ENCODE peak calls at places on chromosomes 11 and 22, in six cellular contexts. I is cardiac fibroblast, L is kidney, M is tibial nerve, S is NCI-H446, D is GM19239. H is an unnamed sample.

GRCh38 chr11:129605815-129606214 is 209.8 kb upstream of the TMEM45B start:
- DNase-seq in I (no peak), S (no peak), L (no peak), M (no peak), D (no peak), H (no peak)

GRCh38 chr22:36737776-36738175 is 34.2 kb upstream of the CACNG2 start:
- DNase-seq in M (no peak), D (no peak), I (no peak), S (no peak), L (no peak), H (peak)

GRCh38 chr11:108593214-108593909 is at the start of gene EXPH5:
- DNase-seq in M (peak), D (peak), L (peak), I (peak), S (peak), H (peak)

GRCh38 chr11:118434123-118434552 is 2.2 kb upstream of the KMT2A start:
- DNase-seq in D (no peak), S (no peak), I (peak), L (no peak), M (no peak), H (no peak)

GRCh38 chr11:74822187-74822586 is 73.5 kb downstream of the RNF169 start:
- DNase-seq in I (peak), S (peak), L (no peak), M (no peak), D (no peak), H (no peak)

GRCh38 chr11:110345756-110346155 is 49.3 kb upstream of the RDX start:
- DNase-seq in L (no peak), D (no peak), I (no peak), M (no peak), S (no peak), H (no peak)

GRCh38 chr11:77026236-77026635 is 8.0 kb upstream of the B3GNT6 start:
- DNase-seq in L (no peak), S (no peak), M (no peak), I (no peak), D (no peak), H (no peak)

GRCh38 chr11:103947566-103947919 is 88.9 kb upstream of the DDI1 start:
- DNase-seq in I (peak), M (no peak), D (no peak), S (no peak), L (no peak), H (no peak)

GRCh38 chr11:4105916-4106315 is 11.3 kb downstream of the RRM1 start:
- DNase-seq in I (no peak), D (no peak), S (no peak), L (no peak), M (no peak), H (no peak)

GRCh38 chr11:16897460-16898061 is 116.7 kb downstream of the PLEKHA7 start:
- DNase-seq in I (no peak), S (no peak), L (no peak), M (no peak), D (no peak), H (no peak)

GRCh38 chr11:70490208-70490607 is 91.9 kb downstream of the CTTN start:
- DNase-seq in I (no peak), S (no peak), L (peak), M (no peak), D (no peak), H (no peak)

GRCh38 chr11:638616-639323 is 1.7 kb downstream of the DRD4 start:
- DNase-seq in M (no peak), L (no peak), I (no peak), S (no peak), D (no peak), H (no peak)

GRCh38 chr11:43947003-43947500 is 4.6 kb downstream of the C11orf96 start:
- DNase-seq in I (peak), M (no peak), D (no peak), S (no peak), L (peak), H (no peak)

GRCh38 chr11:116379185-116379828 is 393.5 kb downstream of the BUD13 start:
- DNase-seq in I (peak), S (no peak), D (peak), M (no peak), L (no peak), H (peak)

GRCh38 chr11:72238040-72238450 is 5.9 kb downstream of the PHOX2A start:
- DNase-seq in D (peak), L (no peak), M (no peak), I (peak), S (no peak), H (peak)

GRCh38 chr11:10450451-10451398 is 4.3 kb upstream of the AMPD3 start:
- DNase-seq in L (peak), S (no peak), D (peak), I (no peak), M (no peak), H (peak)

GRCh38 chr22:27242111-27242436 is 559.5 kb downstream of the MN1 start:
- DNase-seq in D (no peak), L (no peak), I (peak), M (no peak), S (peak), H (no peak)

GRCh38 chr11:70522613-70523311 is 124.4 kb downstream of the CTTN start:
- DNase-seq in D (no peak), I (no peak), L (peak), M (no peak), S (no peak), H (no peak)

GRCh38 chr11:33630936-33631748 is 69.5 kb downstream of the C11orf91 start:
- DNase-seq in S (no peak), M (no peak), I (no peak), L (no peak), D (no peak), H (no peak)

GRCh38 chr11:33027846-33028536 is 11.4 kb upstream of the TCP11L1 start:
- DNase-seq in I (peak), D (no peak), L (no peak), M (no peak), S (no peak), H (no peak)

GRCh38 chr11:119729581-119730346 is 764 bp upstream of the NECTIN1 start:
- DNase-seq in D (no peak), L (peak), M (no peak), S (no peak), I (peak), H (peak)

GRCh38 chr11:123939317-123939716 is at the start of gene OR4D5:
- DNase-seq in I (no peak), S (no peak), L (no peak), D (no peak), M (no peak), H (no peak)

GRCh38 chr22:37421468-37421877 is 5.8 kb downstream of the ELFN2 start:
- DNase-seq in L (no peak), S (no peak), I (no peak), M (no peak), D (no peak), H (no peak)

GRCh38 chr11:134040386-134041297 is 28.2 kb upstream of the JAM3 start:
- DNase-seq in I (peak), L (peak), D (no peak), M (no peak), S (no peak), H (no peak)

GRCh38 chr11:10476927-10477689 is 22.0 kb downstream of the AMPD3 start:
- DNase-seq in I (no peak), M (no peak), L (no peak), S (no peak), D (no peak), H (no peak)

GRCh38 chr11:128195057-128195751 is 392.2 kb downstream of the ETS1 start:
- DNase-seq in L (no peak), D (no peak), S (no peak), M (no peak), I (peak), H (peak)

GRCh38 chr11:105144887-105145286 is 5.3 kb upstream of the CARD18 start:
- DNase-seq in M (no peak), D (no peak), S (no peak), L (no peak), I (peak), H (peak)

GRCh38 chr11:73055655-73056354 is 86.3 kb downstream of the FCHSD2 start:
- DNase-seq in S (no peak), I (no peak), D (no peak), M (no peak), L (no peak), H (no peak)

GRCh38 chr11:115503886-115504278 is 333 bp downstream of the CADM1 start:
- DNase-seq in I (no peak), D (no peak), M (no peak), S (no peak), L (no peak), H (no peak)

GRCh38 chr22:38017272-38017920 is 33.0 kb upstream of the SOX10 start:
- DNase-seq in D (no peak), I (peak), S (peak), L (peak), M (peak), H (peak)

GRCh38 chr11:85705805-85706204 is 19.8 kb upstream of the CCDC89 start:
- DNase-seq in I (no peak), S (no peak), L (no peak), M (no peak), D (no peak), H (no peak)

GRCh38 chr11:78168539-78169477 is 19.6 kb downstream of the KCTD21 start:
- DNase-seq in L (peak), D (no peak), M (peak), I (peak), S (peak), H (no peak)

GRCh38 chr22:22865311-22866072 is 22.1 kb upstream of the IGLL5 start:
- DNase-seq in S (no peak), M (no peak), L (no peak), D (peak), I (no peak), H (peak)

GRCh38 chr11:1194231-1194976 is 28.5 kb upstream of the MUC5B start:
- DNase-seq in L (peak), I (no peak), S (no peak), M (no peak), D (no peak), H (no peak)

H was measured in small intestine.